ENCODE peak calls at places on chromosomes 7 and 10, in five cellular contexts. N is GM19239, S is Caco-2, B is NCI-H187 treated with DMSO at 0.1 percent for 48 hours, F is COR-L47. E is an unnamed sample.

GRCh38 chr10:63491558-63492316 is 26.0 kb upstream of the JMJD1C start:
- DNase-seq in S (no peak), B (no peak), F (no peak), N (no peak), E (no peak)

GRCh38 chr7:3649250-3649649 is 348.2 kb downstream of the SDK1 start:
- DNase-seq in F (no peak), S (no peak), B (no peak), N (no peak), E (no peak)

GRCh38 chr7:46559194-46559576 is 638.1 kb upstream of the IGFBP3 start:
- DNase-seq in F (no peak), B (no peak), N (no peak), S (no peak), E (no peak)

GRCh38 chr7:92767427-92767826 is 68.9 kb downstream of the CDK6 start:
- DNase-seq in F (no peak), S (no peak), N (no peak), B (no peak), E (no peak)

GRCh38 chr7:81367335-81367801 is 402.5 kb downstream of the HGF start:
- DNase-seq in N (no peak), F (no peak), S (no peak), B (no peak), E (no peak)

GRCh38 chr7:99928994-99929729 is at the start of gene GJC3:
- DNase-seq in S (peak; percentile 67), N (peak; percentile 27), F (peak; percentile 62), B (no peak), E (peak; percentile 79)

GRCh38 chr7:26376208-26376917 is 84.7 kb downstream of the SNX10 start:
- DNase-seq in N (peak; percentile 30), F (peak; percentile 86), S (no peak), B (no peak), E (peak; percentile 25)

GRCh38 chr7:85041599-85042216 is 145.1 kb downstream of the SEMA3D start:
- DNase-seq in S (peak; percentile 73), B (no peak), F (peak; percentile 64), N (peak; percentile 0), E (no peak)

GRCh38 chr10:5811387-5811821 is 1.8 kb downstream of the GDI2 start:
- DNase-seq in B (no peak), F (peak; percentile 14), S (no peak), N (no peak), E (no peak)

GRCh38 chr10:126468876-126469643 is 80.8 kb upstream of the ADAM12 start:
- DNase-seq in S (no peak), N (no peak), F (no peak), B (no peak), E (no peak)

GRCh38 chr10:10792681-10793080 is 225.0 kb upstream of the CELF2 start:
- DNase-seq in S (no peak), B (no peak), F (no peak), N (no peak), E (no peak)

E was measured in HuH-7.5.